ENCODE peak calls at places on chromosomes 3 and 15, in four cellular contexts. N is HL-60, R is GM12878, E is K562. K is an unnamed sample.

GRCh38 chr3:30666564-30667249 is 60.3 kb downstream of the TGFBR2 start:
- DNase-seq in N (no peak), E (no peak), R (no peak), K (no peak)

GRCh38 chr3:35184775-35185174 is 454.6 kb upstream of the ARPP21 start:
- DNase-seq in N (no peak), E (no peak), R (no peak), K (no peak)

GRCh38 chr3:264394-265156 is 68.0 kb downstream of the CHL1 start:
- DNase-seq in N (no peak), R (no peak), E (no peak), K (no peak)

GRCh38 chr3:15165061-15165460 is 41.0 kb upstream of the CAPN7 start:
- DNase-seq in N (no peak), R (no peak), E (no peak), K (no peak)

GRCh38 chr15:52440414-52440813 is 88.3 kb downstream of the MYO5A start:
- DNase-seq in R (no peak), E (no peak), N (peak), K (no peak)

GRCh38 chr3:114449271-114450007 is 155.6 kb downstream of the TIGIT start:
- DNase-seq in N (no peak), R (no peak), E (no peak), K (no peak)

GRCh38 chr15:78830514-78831228 is 19.4 kb upstream of the ADAMTS7 start:
- DNase-seq in R (no peak), N (no peak), E (no peak), K (no peak)

GRCh38 chr15:101372149-101372577 is 77.1 kb upstream of the SNRPA1 start:
- DNase-seq in N (no peak), E (no peak), R (no peak), K (no peak)

GRCh38 chr3:129233538-129233937 is 15.9 kb upstream of the COPG1 start:
- DNase-seq in N (peak), E (no peak), R (peak), K (peak)

GRCh38 chr3:56691165-56692000 is 8.3 kb upstream of the TASOR start:
- DNase-seq in N (no peak), E (no peak), R (no peak), K (no peak)

GRCh38 chr15:62706361-62706760 is 336.2 kb upstream of the TPM1 start:
- DNase-seq in R (no peak), N (no peak), E (no peak), K (no peak)

GRCh38 chr3:115212615-115213014 is 65.5 kb upstream of the ZBTB20 start:
- DNase-seq in R (no peak), E (no peak), N (no peak), K (no peak)

GRCh38 chr3:18513091-18513490 is 88.0 kb upstream of the SATB1 start:
- DNase-seq in E (no peak), R (no peak), N (no peak), K (no peak)

GRCh38 chr3:194294199-194294887 is 56.8 kb downstream of the CPN2 start:
- DNase-seq in R (no peak), N (no peak), E (no peak), K (no peak)

GRCh38 chr3:152611905-152612304 is 223.0 kb upstream of the P2RY1 start:
- DNase-seq in E (no peak), N (no peak), R (no peak), K (no peak)

GRCh38 chr3:69994934-69995333 is 4.6 kb upstream of the SAMMSON start:
- DNase-seq in N (no peak), R (no peak), E (no peak), K (no peak)

GRCh38 chr3:80770106-80771079 is 991.1 kb downstream of the GBE1 start:
- DNase-seq in R (peak), N (no peak), E (peak), K (no peak)

GRCh38 chr15:66017009-66017408 is 147.7 kb downstream of the RAB11A start:
- DNase-seq in R (no peak), E (peak), N (no peak), K (no peak)

GRCh38 chr3:54891540-54891897 is 36.3 kb downstream of the LRTM1 start:
- DNase-seq in N (no peak), R (no peak), E (peak), K (no peak)

GRCh38 chr15:39720721-39721611 is 61.7 kb downstream of the FSIP1 start:
- DNase-seq in E (no peak), N (no peak), R (no peak), K (no peak)

GRCh38 chr3:10707984-10708868 is 107.8 kb upstream of the SLC6A11 start:
- DNase-seq in R (no peak), E (peak), N (no peak), K (no peak)

GRCh38 chr3:59563966-59564365 is 514.1 kb upstream of the CFAP20DC start:
- DNase-seq in E (no peak), R (no peak), N (no peak), K (no peak)

GRCh38 chr3:146269271-146269670 is 18.4 kb upstream of the PLSCR4 start:
- DNase-seq in E (no peak), R (no peak), N (no peak), K (no peak)

GRCh38 chr15:62782100-62782791 is 260.3 kb upstream of the TPM1 start:
- DNase-seq in R (no peak), E (peak), N (peak), K (peak)

GRCh38 chr3:4351164-4351855 is 48.1 kb downstream of the SETMAR start:
- DNase-seq in E (peak), R (no peak), N (peak), K (no peak)

GRCh38 chr15:98292442-98293240 is 332.1 kb downstream of the ARRDC4 start:
- DNase-seq in E (peak), N (peak), R (no peak), K (peak)
- TF ChIP-seq SPI1 in E (no peak), N (no peak), R (no peak), K (no peak)

GRCh38 chr3:9397911-9398714 is 698 bp downstream of the SETD5 start:
- DNase-seq in N (no peak), R (no peak), E (peak), K (no peak)
- TF ChIP-seq SPI1 in N (no peak), R (no peak), E (no peak), K (no peak)

GRCh38 chr3:184910664-184911063 is 98.7 kb downstream of the VPS8 start:
- DNase-seq in N (no peak), E (no peak), R (no peak), K (no peak)

GRCh38 chr3:184914628-184915027 is 102.7 kb downstream of the VPS8 start:
- DNase-seq in E (no peak), R (no peak), N (no peak), K (no peak)

GRCh38 chr3:184908859-184909258 is 96.9 kb downstream of the VPS8 start:
- DNase-seq in R (no peak), E (no peak), N (no peak), K (no peak)

GRCh38 chr3:184911570-184911969 is 99.6 kb downstream of the VPS8 start:
- DNase-seq in N (no peak), E (no peak), R (no peak), K (no peak)

GRCh38 chr3:184912166-184912565 is 100.2 kb downstream of the VPS8 start:
- DNase-seq in R (no peak), N (no peak), E (no peak), K (no peak)
- TF ChIP-seq SPI1 in R (no peak), N (no peak), E (no peak), K (no peak)

GRCh38 chr15:92683511-92683834 is 27.9 kb upstream of the FAM174B start:
- DNase-seq in N (no peak), E (peak), R (no peak), K (no peak)

GRCh38 chr15:92677998-92678397 is 22.4 kb upstream of the FAM174B start:
- DNase-seq in R (no peak), E (no peak), N (no peak), K (no peak)

GRCh38 chr15:92682772-92683510 is 27.4 kb upstream of the FAM174B start:
- DNase-seq in R (no peak), N (no peak), E (no peak), K (no peak)

GRCh38 chr15:92681141-92681622 is 25.6 kb upstream of the FAM174B start:
- DNase-seq in R (no peak), E (no peak), N (no peak), K (no peak)
- TF ChIP-seq SPI1 in R (no peak), E (no peak), N (no peak), K (no peak)